ENCODE peak calls at places on chromosomes 16 and 17, in five cellular contexts. M is substantia nigra, C is BE2C, E is H7, F is left cardiac atrium. T is an unnamed sample.

GRCh38 chr16:81451753-81452680 is 7.4 kb downstream of the CMIP start:
- DNase-seq in M (no peak), C (no peak), E (no peak), F (no peak), T (no peak)

GRCh38 chr16:13013043-13013442 is 111.6 kb downstream of the SHISA9 start:
- DNase-seq in M (no peak), C (no peak), E (no peak), F (no peak), T (no peak)

GRCh38 chr17:7579001-7579838 is at the start of gene CD68:
- DNase-seq in M (no peak), C (peak; percentile 60), E (peak; percentile 83), F (peak; percentile 80), T (no peak)

GRCh38 chr17:863880-864279 is 81.7 kb downstream of the MRM3 start:
- DNase-seq in M (no peak), C (peak; percentile 82), E (no peak), F (no peak), T (no peak)

GRCh38 chr16:81524382-81524781 is 79.8 kb downstream of the CMIP start:
- DNase-seq in M (no peak), C (no peak), E (no peak), F (no peak), T (no peak)

GRCh38 chr17:75645501-75645888 is 12.3 kb downstream of the SMIM5 start:
- DNase-seq in M (no peak), C (no peak), E (peak; percentile 30), F (no peak), T (no peak)

GRCh38 chr17:50129946-50130777 is at the start of gene SAMD14:
- DNase-seq in M (no peak), C (no peak), E (peak; percentile 92), F (no peak), T (peak; percentile 62)

GRCh38 chr17:70137451-70138230 is 31.7 kb upstream of the KCNJ2 start:
- DNase-seq in M (no peak), C (no peak), E (no peak), F (peak; percentile 31), T (no peak)

GRCh38 chr17:1485748-1486376 is 6.6 kb downstream of the MYO1C start:
- DNase-seq in M (no peak), C (no peak), E (peak; percentile 91), F (peak; percentile 83), T (peak; percentile 41)

GRCh38 chr16:86858501-86858900 is 280.2 kb downstream of the FOXL1 start:
- DNase-seq in M (no peak), C (no peak), E (no peak), F (no peak), T (no peak)

GRCh38 chr17:82598256-82599011 is 49.8 kb downstream of the WDR45B start:
- DNase-seq in M (no peak), C (no peak), E (no peak), F (no peak), T (no peak)

GRCh38 chr17:47277921-47278320 is 24.3 kb downstream of the ITGB3 start:
- DNase-seq in M (no peak), C (no peak), E (no peak), F (no peak), T (no peak)

GRCh38 chr16:85699628-85700027 is 10.9 kb upstream of the GINS2 start:
- DNase-seq in M (no peak), C (no peak), E (no peak), F (no peak), T (no peak)

GRCh38 chr16:79430129-79430789 is 170.3 kb downstream of the MAF start:
- DNase-seq in M (no peak), C (no peak), E (no peak), F (no peak), T (no peak)

GRCh38 chr16:81790772-81791171 is 11.7 kb downstream of the PLCG2 start:
- DNase-seq in M (no peak), C (no peak), E (no peak), F (no peak), T (no peak)

GRCh38 chr16:87790278-87791023 is 24.7 kb upstream of the KLHDC4 start:
- DNase-seq in M (no peak), C (peak; percentile 92), E (peak; percentile 24), F (peak; percentile 40), T (no peak)

GRCh38 chr17:79075861-79076406 is 1.3 kb downstream of the ENGASE start:
- DNase-seq in M (no peak), C (no peak), E (peak; percentile 28), F (no peak), T (no peak)

GRCh38 chr16:8998114-8998513 is 34.4 kb upstream of the USP7 start:
- DNase-seq in M (no peak), C (no peak), E (peak; percentile 5), F (no peak), T (no peak)

GRCh38 chr17:1090454-1091189 is 89.2 kb downstream of the ABR start:
- DNase-seq in M (no peak), C (no peak), E (no peak), F (no peak), T (no peak)

GRCh38 chr16:16015849-16016248 is 66.4 kb downstream of the ABCC1 start:
- DNase-seq in M (no peak), C (no peak), E (no peak), F (no peak), T (no peak)

GRCh38 chr17:18377437-18378204 is at the start of gene EVPLL:
- DNase-seq in M (no peak), C (peak; percentile 28), E (peak; percentile 37), F (peak; percentile 34), T (no peak)

GRCh38 chr17:19348806-19349205 is 13.7 kb downstream of the B9D1 start:
- DNase-seq in M (no peak), C (no peak), E (no peak), F (no peak), T (no peak)

GRCh38 chr17:19539040-19539399 is 5.4 kb downstream of the SLC47A1 start:
- DNase-seq in M (no peak), C (no peak), E (no peak), F (no peak), T (no peak)

GRCh38 chr17:43515641-43516040 is 30.5 kb downstream of the ETV4 start:
- DNase-seq in M (no peak), C (no peak), E (no peak), F (no peak), T (no peak)

GRCh38 chr16:56589141-56590039 is at the start of gene MT3:
- DNase-seq in M (no peak), C (peak; percentile 31), E (peak; percentile 88), F (no peak), T (peak; percentile 85)

GRCh38 chr16:14628806-14629611 is 1.1 kb downstream of the PARN start:
- DNase-seq in M (no peak), C (no peak), E (no peak), F (no peak), T (no peak)

GRCh38 chr17:8868529-8868951 is 1.1 kb upstream of the PIK3R6 start:
- DNase-seq in M (no peak), C (no peak), E (no peak), F (no peak), T (no peak)

GRCh38 chr17:78967782-78968362 is 11.9 kb downstream of the LGALS3BP start:
- DNase-seq in M (no peak), C (no peak), E (no peak), F (no peak), T (no peak)

GRCh38 chr17:14840616-14841231 is 424.4 kb downstream of the PMP22 start:
- DNase-seq in M (no peak), C (no peak), E (no peak), F (no peak), T (no peak)

GRCh38 chr16:2964416-2965223 is 545 bp downstream of the KREMEN2 start:
- DNase-seq in M (no peak), C (peak; percentile 99), E (peak; percentile 100), F (no peak), T (peak; percentile 96)

GRCh38 chr17:80443916-80444708 is 29.1 kb downstream of the ENDOV start:
- DNase-seq in M (no peak), C (no peak), E (peak; percentile 85), F (no peak), T (peak; percentile 49)

T was measured in neural progenitor cell.